ENCODE peak calls at places on chromosomes 12 and 14, in nine cellular contexts. C is lung; L is lower leg skin; M is NCI-H1092; K is sciatic nerve; D is GM10248; I is stimulated activated CD8-positive, alpha-beta memory T cell treated with anti-CD3 and anti-CD28 coated beads, Interleukin-7, amount 100 ng/mL, for 48 hours; O is RCC 7860; J is ACHN. Q is an unnamed sample.

GRCh38 chr14:81423504-81423903 is 23.4 kb upstream of the STON2 start:
- DNase-seq in C (no peak), M (no peak), L (peak; percentile 90), J (no peak), D (no peak), O (no peak), K (peak; percentile 66), I (no peak), Q (no peak)

GRCh38 chr12:132617822-132618682 is 524 bp upstream of the P2RX2 start:
- DNase-seq in J (no peak), M (no peak), O (no peak), L (no peak), D (no peak), I (no peak), K (no peak), C (no peak), Q (no peak)

GRCh38 chr12:78387721-78388120 is 476.9 kb upstream of the SYT1 start:
- DNase-seq in M (no peak), I (no peak), L (no peak), J (no peak), K (no peak), D (no peak), C (no peak), O (no peak), Q (no peak)

GRCh38 chr14:90034835-90035525 is 26.8 kb upstream of the KCNK13 start:
- DNase-seq in M (no peak), O (no peak), C (no peak), J (no peak), D (no peak), I (no peak), K (no peak), L (no peak), Q (no peak)

GRCh38 chr14:103762547-103762946 is 46.9 kb downstream of the ZFYVE21 start:
- DNase-seq in C (no peak), K (no peak), O (no peak), J (no peak), L (no peak), M (no peak), I (no peak), D (no peak), Q (no peak)

GRCh38 chr14:74508292-74508731 is 14.7 kb downstream of the ISCA2 start:
- DNase-seq in I (no peak), K (peak; percentile 53), D (no peak), J (no peak), O (no peak), M (no peak), L (peak; percentile 52), C (no peak), Q (no peak)

GRCh38 chr12:56078931-56079728 is 835 bp upstream of the ERBB3 start:
- DNase-seq in O (peak; percentile 49), K (peak; percentile 91), D (peak; percentile 79), J (peak; percentile 95), L (peak; percentile 97), I (peak; percentile 33), C (peak; percentile 91), M (no peak), Q (peak; percentile 93)

GRCh38 chr14:81686512-81686911 is 152.9 kb upstream of the SEL1L start:
- DNase-seq in I (no peak), C (no peak), J (no peak), L (no peak), K (no peak), D (no peak), M (no peak), O (no peak), Q (no peak)

GRCh38 chr14:50497351-50497750 is 35.0 kb downstream of the MAP4K5 start:
- DNase-seq in J (no peak), O (no peak), D (no peak), K (no peak), L (no peak), C (no peak), I (no peak), M (no peak), Q (no peak)

GRCh38 chr12:21323736-21324135 is 11.0 kb downstream of the SLCO1A2 start:
- DNase-seq in D (no peak), C (no peak), O (no peak), J (no peak), I (no peak), L (no peak), M (no peak), K (no peak), Q (no peak)

GRCh38 chr12:126648074-126648473 is 1582.8 kb downstream of the AACS start:
- DNase-seq in D (no peak), C (no peak), J (no peak), O (no peak), M (no peak), K (no peak), L (no peak), I (no peak), Q (no peak)

GRCh38 chr12:132460571-132460970 is 29.4 kb upstream of the FBRSL1 start:
- DNase-seq in O (no peak), C (no peak), M (no peak), K (no peak), D (no peak), I (no peak), L (no peak), J (peak; percentile 29), Q (no peak)

GRCh38 chr12:63023926-63024325 is 89.0 kb upstream of the PPM1H start:
- DNase-seq in C (no peak), M (no peak), L (no peak), K (no peak), I (no peak), O (no peak), J (no peak), D (no peak), Q (no peak)

GRCh38 chr12:6180300-6181051 is 19.7 kb upstream of the CD9 start:
- DNase-seq in K (peak; percentile 79), J (peak; percentile 70), I (no peak), D (no peak), C (peak; percentile 63), M (no peak), L (peak; percentile 92), O (peak; percentile 75), Q (no peak)

GRCh38 chr12:79547044-79547734 is 143.6 kb downstream of the PAWR start:
- DNase-seq in O (peak; percentile 99), K (no peak), M (no peak), J (peak; percentile 98), C (peak; percentile 74), I (no peak), L (no peak), D (no peak), Q (no peak)

GRCh38 chr12:89525002-89525823 is 617 bp upstream of the GALNT4 start:
- DNase-seq in C (peak; percentile 36), J (peak; percentile 47), O (no peak), L (peak; percentile 87), K (peak; percentile 69), I (peak; percentile 20), D (peak; percentile 60), M (no peak), Q (no peak)

GRCh38 chr12:32183646-32184045 is 77.0 kb downstream of the BICD1 start:
- DNase-seq in L (no peak), M (no peak), D (no peak), K (no peak), O (peak; percentile 52), I (no peak), J (no peak), C (no peak), Q (no peak)

GRCh38 chr12:107355612-107356011 is 262.3 kb upstream of the CRY1 start:
- DNase-seq in O (no peak), L (no peak), I (no peak), D (no peak), K (no peak), C (no peak), M (no peak), J (no peak), Q (no peak)

GRCh38 chr14:71166434-71166833 is 259.2 kb downstream of the PCNX1 start:
- DNase-seq in C (no peak), L (no peak), I (no peak), M (peak; percentile 12), J (peak; percentile 84), D (no peak), O (peak; percentile 4), K (no peak), Q (no peak)

GRCh38 chr12:10716704-10717315 is 6.3 kb downstream of the YBX3 start:
- DNase-seq in J (peak; percentile 95), L (peak; percentile 96), C (peak; percentile 68), D (no peak), O (peak; percentile 64), I (no peak), M (no peak), K (peak; percentile 82), Q (peak; percentile 94)

GRCh38 chr12:121602766-121603165 is 21.9 kb upstream of the KDM2B start:
- DNase-seq in J (no peak), M (no peak), I (no peak), O (no peak), C (no peak), D (no peak), L (no peak), K (no peak), Q (no peak)

GRCh38 chr14:54310852-54311230 is 86.0 kb upstream of the CDKN3 start:
- DNase-seq in L (no peak), O (no peak), I (no peak), M (no peak), D (no peak), C (no peak), K (no peak), J (no peak), Q (no peak)

GRCh38 chr12:106238146-106238545 is 9.7 kb downstream of the CKAP4 start:
- DNase-seq in I (no peak), O (no peak), C (no peak), D (no peak), K (no peak), M (no peak), L (no peak), J (no peak), Q (no peak)

GRCh38 chr12:119061208-119061796 is 80.0 kb downstream of the SRRM4 start:
- DNase-seq in O (peak; percentile 24), D (peak; percentile 15), K (peak; percentile 60), M (no peak), J (peak; percentile 59), L (no peak), C (peak; percentile 45), I (no peak), Q (no peak)

GRCh38 chr12:630656-631632 is 32.3 kb downstream of the NINJ2 start:
- DNase-seq in D (peak; percentile 81), O (no peak), J (no peak), M (no peak), L (peak; percentile 91), C (peak; percentile 85), K (peak; percentile 59), I (peak; percentile 61), Q (no peak)

GRCh38 chr12:62600038-62600437 is 133.4 kb downstream of the MON2 start:
- DNase-seq in C (no peak), K (no peak), O (no peak), M (no peak), D (no peak), J (peak; percentile 38), L (no peak), I (no peak), Q (no peak)

GRCh38 chr12:127640181-127640886 is 626.6 kb upstream of the TMEM132C start:
- DNase-seq in O (no peak), K (no peak), D (no peak), L (no peak), C (no peak), I (no peak), M (no peak), J (no peak), Q (no peak)

GRCh38 chr12:24404086-24404815 is 454.8 kb upstream of the SOX5 start:
- DNase-seq in I (no peak), L (no peak), D (no peak), C (no peak), K (no peak), M (no peak), J (no peak), O (no peak), Q (no peak)

GRCh38 chr14:99356031-99356430 is 84.0 kb upstream of the BCL11B start:
- DNase-seq in J (no peak), M (no peak), L (no peak), O (no peak), K (no peak), D (no peak), I (no peak), C (no peak), Q (no peak)

GRCh38 chr14:23645812-23646647 is 9.9 kb downstream of the DHRS2 start:
- DNase-seq in K (no peak), O (no peak), I (no peak), M (no peak), C (no peak), J (no peak), D (no peak), L (no peak), Q (no peak)

GRCh38 chr12:10448236-10448635 is 4.9 kb downstream of the KLRC1 start:
- DNase-seq in O (no peak), K (no peak), M (no peak), J (no peak), I (no peak), L (no peak), D (no peak), C (no peak), Q (no peak)

Q was measured in esophagus muscularis mucosa.